ENCODE peak calls at places on chromosomes 2 and 18, in five cellular contexts. One of them, this sample, is unnamed.

GRCh38 chr2:144404621-144405312 is 115.2 kb downstream of the ZEB2 start:
- DNase-seq in mammary epithelial cell: no peak
- DNase-seq in fibroblast of pulmonary artery: no peak
- DNase-seq in fibroblast of lung: no peak
- DNase-seq in K562: no peak
- DNase-seq in this sample: no peak

GRCh38 chr18:46727177-46727576 is 29.7 kb downstream of the ST8SIA5 start:
- DNase-seq in fibroblast of lung: no peak
- DNase-seq in K562: no peak
- DNase-seq in mammary epithelial cell: no peak
- DNase-seq in fibroblast of pulmonary artery: no peak
- DNase-seq in this sample: no peak

GRCh38 chr2:105328281-105329196 is 996 bp downstream of the TGFBRAP1 start:
- DNase-seq in fibroblast of pulmonary artery: peak
- DNase-seq in mammary epithelial cell: peak
- DNase-seq in fibroblast of lung: peak
- DNase-seq in K562: no peak
- DNase-seq in this sample: no peak

GRCh38 chr18:60978338-60978737 is 354.9 kb upstream of the CDH20 start:
- DNase-seq in mammary epithelial cell: peak
- DNase-seq in K562: no peak
- DNase-seq in fibroblast of lung: peak
- DNase-seq in fibroblast of pulmonary artery: peak
- DNase-seq in this sample: peak

GRCh38 chr2:216777637-216778273 is 82.1 kb downstream of the TNP1 start:
- DNase-seq in fibroblast of lung: peak
- DNase-seq in mammary epithelial cell: peak
- DNase-seq in fibroblast of pulmonary artery: peak
- DNase-seq in K562: peak
- DNase-seq in this sample: no peak

GRCh38 chr2:26438926-26439325 is 37.2 kb downstream of the DRC1 start:
- DNase-seq in fibroblast of lung: peak
- DNase-seq in K562: no peak
- DNase-seq in mammary epithelial cell: no peak
- DNase-seq in fibroblast of pulmonary artery: no peak
- DNase-seq in this sample: no peak

GRCh38 chr2:9212010-9212638 is 5.5 kb downstream of the ASAP2 start:
- DNase-seq in fibroblast of pulmonary artery: no peak
- DNase-seq in fibroblast of lung: no peak
- DNase-seq in mammary epithelial cell: no peak
- DNase-seq in K562: no peak
- DNase-seq in this sample: no peak

GRCh38 chr2:174656671-174657171 is 59.1 kb upstream of the WIPF1 start:
- DNase-seq in fibroblast of lung: no peak
- DNase-seq in fibroblast of pulmonary artery: no peak
- DNase-seq in K562: no peak
- DNase-seq in mammary epithelial cell: no peak
- DNase-seq in this sample: no peak

GRCh38 chr2:190216829-190217228 is 102.8 kb downstream of the HIBCH start:
- DNase-seq in K562: peak
- DNase-seq in mammary epithelial cell: no peak
- DNase-seq in fibroblast of pulmonary artery: no peak
- DNase-seq in fibroblast of lung: no peak
- DNase-seq in this sample: no peak

GRCh38 chr18:44681039-44681595 is 429 bp downstream of the SETBP1 start:
- DNase-seq in mammary epithelial cell: no peak
- DNase-seq in K562: no peak
- DNase-seq in fibroblast of pulmonary artery: no peak
- DNase-seq in fibroblast of lung: no peak
- DNase-seq in this sample: no peak

GRCh38 chr2:217127744-217128143 is 267.9 kb upstream of the TNP1 start:
- DNase-seq in fibroblast of pulmonary artery: no peak
- DNase-seq in fibroblast of lung: peak
- DNase-seq in K562: no peak
- DNase-seq in mammary epithelial cell: no peak
- DNase-seq in this sample: peak

GRCh38 chr2:79585701-79586428 is 73.0 kb downstream of the CTNNA2 start:
- DNase-seq in fibroblast of lung: peak
- DNase-seq in K562: no peak
- DNase-seq in fibroblast of pulmonary artery: no peak
- DNase-seq in mammary epithelial cell: no peak
- DNase-seq in this sample: no peak

GRCh38 chr2:75560768-75561565 is at the start of gene EVA1A:
- DNase-seq in fibroblast of pulmonary artery: peak
- DNase-seq in mammary epithelial cell: peak
- DNase-seq in fibroblast of lung: peak
- DNase-seq in K562: no peak
- DNase-seq in this sample: peak

GRCh38 chr2:70984228-70984575 is 5.8 kb downstream of the ANKRD53 start:
- DNase-seq in K562: no peak
- DNase-seq in mammary epithelial cell: no peak
- DNase-seq in fibroblast of lung: no peak
- DNase-seq in fibroblast of pulmonary artery: no peak
- DNase-seq in this sample: no peak
- H3K4me3 ChIP-seq in K562: no peak
- H3K4me3 ChIP-seq in mammary epithelial cell: no peak
- H3K4me3 ChIP-seq in fibroblast of lung: no peak
- H3K4me3 ChIP-seq in fibroblast of pulmonary artery: no peak
- H3K4me3 ChIP-seq in this sample: no peak

GRCh38 chr18:40534748-40535147 is 1420.3 kb upstream of the PIK3C3 start:
- DNase-seq in K562: no peak
- DNase-seq in fibroblast of lung: peak
- DNase-seq in mammary epithelial cell: peak
- DNase-seq in fibroblast of pulmonary artery: peak
- DNase-seq in this sample: no peak

GRCh38 chr18:40531061-40531460 is 1424.0 kb upstream of the PIK3C3 start:
- DNase-seq in fibroblast of pulmonary artery: peak
- DNase-seq in fibroblast of lung: no peak
- DNase-seq in K562: no peak
- DNase-seq in mammary epithelial cell: no peak
- DNase-seq in this sample: no peak

GRCh38 chr18:40524881-40525280 is 1430.2 kb upstream of the PIK3C3 start:
- DNase-seq in fibroblast of lung: no peak
- DNase-seq in K562: no peak
- DNase-seq in fibroblast of pulmonary artery: no peak
- DNase-seq in mammary epithelial cell: no peak
- DNase-seq in this sample: no peak

DNA sequence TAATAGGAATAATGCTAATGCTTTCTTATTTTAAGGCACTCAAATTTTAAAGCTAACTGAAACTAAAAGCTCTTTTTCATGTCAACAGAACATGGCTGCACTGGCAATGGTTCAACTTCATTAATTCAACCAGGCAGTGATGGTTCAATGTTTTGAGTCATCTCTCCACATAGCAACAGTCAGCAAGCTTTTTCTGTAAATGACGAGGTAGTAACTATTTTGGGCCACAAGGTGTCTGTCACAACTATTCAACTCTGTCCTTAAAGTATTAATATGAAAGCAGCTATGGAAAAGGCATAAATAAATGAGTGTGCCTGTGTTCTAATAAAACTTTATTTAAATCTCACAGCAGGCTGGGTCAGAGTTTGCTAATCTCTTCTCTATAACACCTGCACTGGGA is 1425.6 kb upstream of the PIK3C3 start:
- DNase-seq in fibroblast of lung: peak
- DNase-seq in K562: no peak
- DNase-seq in mammary epithelial cell: peak
- DNase-seq in fibroblast of pulmonary artery: peak
- DNase-seq in this sample: no peak
- TF ChIP-seq CTCF in fibroblast of lung: no peak
- TF ChIP-seq CTCF in K562: no peak
- TF ChIP-seq CTCF in mammary epithelial cell: peak
- TF ChIP-seq CTCF in fibroblast of pulmonary artery: peak
- TF ChIP-seq CTCF in this sample: peak

DNA sequence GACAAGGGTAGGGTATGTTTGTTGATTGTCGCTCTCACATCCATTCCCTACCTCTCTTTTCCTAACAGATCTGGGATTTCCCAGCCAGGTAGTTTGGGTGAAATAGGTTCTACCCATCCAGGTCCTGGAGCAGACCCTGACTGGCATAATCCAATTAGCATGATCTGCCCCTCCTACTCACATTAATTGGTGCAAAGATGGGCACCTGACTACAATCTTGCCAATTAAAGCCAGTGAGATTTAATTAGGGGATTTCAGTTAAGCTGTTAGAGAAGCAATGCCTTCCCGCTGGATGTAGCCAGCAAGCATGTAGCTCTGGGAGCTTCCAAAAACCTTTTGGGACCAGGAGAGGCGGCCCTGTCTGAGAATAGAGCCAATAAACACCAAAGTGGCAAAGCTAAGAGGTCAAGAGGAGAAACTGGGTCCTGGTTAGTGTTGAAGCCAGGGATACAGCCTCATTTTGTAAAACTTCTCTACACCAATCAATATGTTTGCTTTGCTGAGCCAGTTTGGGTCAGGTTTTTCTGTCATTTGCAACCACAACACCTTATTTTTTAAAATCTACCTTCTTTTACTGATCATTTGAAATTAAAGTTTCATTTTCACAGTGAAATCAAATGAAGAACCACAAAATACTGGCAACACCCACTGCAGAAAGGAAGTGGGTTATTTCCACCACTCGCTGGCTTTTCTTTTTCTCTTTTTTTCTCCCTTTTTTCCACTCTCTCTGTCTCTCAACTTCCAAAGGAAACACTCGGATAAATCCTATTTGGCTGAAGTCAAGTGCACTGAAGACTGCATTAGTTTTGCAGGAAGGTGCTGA is 3.2 kb upstream of the TTC39C start:
- DNase-seq in fibroblast of lung: no peak
- DNase-seq in fibroblast of pulmonary artery: no peak
- DNase-seq in mammary epithelial cell: no peak
- DNase-seq in K562: no peak
- DNase-seq in this sample: no peak
- H3K4me3 ChIP-seq in fibroblast of lung: no peak
- H3K4me3 ChIP-seq in fibroblast of pulmonary artery: no peak
- H3K4me3 ChIP-seq in mammary epithelial cell: no peak
- H3K4me3 ChIP-seq in K562: no peak
- H3K4me3 ChIP-seq in this sample: no peak

GRCh38 chr18:33444699-33445098 is 4.2 kb upstream of the CCDC178 start:
- DNase-seq in fibroblast of pulmonary artery: no peak
- DNase-seq in fibroblast of lung: no peak
- DNase-seq in K562: no peak
- DNase-seq in mammary epithelial cell: no peak
- DNase-seq in this sample: no peak

GRCh38 chr18:33440011-33440383 is 524 bp downstream of the CCDC178 start:
- DNase-seq in mammary epithelial cell: peak
- DNase-seq in fibroblast of lung: peak
- DNase-seq in fibroblast of pulmonary artery: peak
- DNase-seq in K562: peak
- DNase-seq in this sample: peak

GRCh38 chr18:33440384-33441043 is at the start of gene CCDC178:
- DNase-seq in fibroblast of pulmonary artery: peak
- DNase-seq in fibroblast of lung: peak
- DNase-seq in K562: peak
- DNase-seq in mammary epithelial cell: no peak
- DNase-seq in this sample: no peak
- TF ChIP-seq CTCF in fibroblast of pulmonary artery: no peak
- TF ChIP-seq CTCF in fibroblast of lung: no peak
- TF ChIP-seq CTCF in K562: no peak
- TF ChIP-seq CTCF in mammary epithelial cell: no peak
- TF ChIP-seq CTCF in this sample: peak

GRCh38 chr2:64831134-64831976 is 157.8 kb upstream of the SLC1A4 start:
- DNase-seq in fibroblast of lung: peak
- DNase-seq in fibroblast of pulmonary artery: peak
- DNase-seq in mammary epithelial cell: peak
- DNase-seq in K562: peak
- DNase-seq in this sample: no peak
- H3K4me3 ChIP-seq in fibroblast of lung: no peak
- H3K4me3 ChIP-seq in fibroblast of pulmonary artery: no peak
- H3K4me3 ChIP-seq in mammary epithelial cell: no peak
- H3K4me3 ChIP-seq in K562: no peak
- H3K4me3 ChIP-seq in this sample: no peak